ENCODE peak calls at places on chromosome 12, in ten cellular contexts. One of them, this sample, is unnamed.

GRCh38 chr12:103368167-103368566 is 127.6 kb downstream of the C12orf42 start:
- DNase-seq in fibroblast of lung: no peak
- DNase-seq in AG20443: no peak
- DNase-seq in cardiac fibroblast: no peak
- DNase-seq in anterior cingulate cortex: no peak
- DNase-seq in astrocyte of the cerebellum: no peak
- DNase-seq in HTR-8/SVneo: no peak
- DNase-seq in activated naive CD8-positive, alpha-beta T cell treated with anti-CD3 and anti-CD28 coated beads, Interleukin-2, amount 10 ng/mL, durations not matched to agents 7 days and 5 days: no peak
- DNase-seq in T-helper 1 cell: no peak
- DNase-seq in progenitor cell of endocrine pancreas: no peak
- DNase-seq in this sample: no peak

GRCh38 chr12:3291939-3292338 is 199.1 kb upstream of the PRMT8 start:
- DNase-seq in cardiac fibroblast: no peak
- DNase-seq in T-helper 1 cell: no peak
- DNase-seq in activated naive CD8-positive, alpha-beta T cell treated with anti-CD3 and anti-CD28 coated beads, Interleukin-2, amount 10 ng/mL, durations not matched to agents 7 days and 5 days: no peak
- DNase-seq in astrocyte of the cerebellum: no peak
- DNase-seq in fibroblast of lung: no peak
- DNase-seq in progenitor cell of endocrine pancreas: no peak
- DNase-seq in anterior cingulate cortex: no peak
- DNase-seq in HTR-8/SVneo: no peak
- DNase-seq in AG20443: no peak
- DNase-seq in this sample: no peak

GRCh38 chr12:52442600-52443061 is 8.5 kb upstream of the KRT75 start:
- DNase-seq in activated naive CD8-positive, alpha-beta T cell treated with anti-CD3 and anti-CD28 coated beads, Interleukin-2, amount 10 ng/mL, durations not matched to agents 7 days and 5 days: no peak
- DNase-seq in cardiac fibroblast: peak
- DNase-seq in anterior cingulate cortex: no peak
- DNase-seq in fibroblast of lung: peak
- DNase-seq in T-helper 1 cell: no peak
- DNase-seq in HTR-8/SVneo: peak
- DNase-seq in astrocyte of the cerebellum: peak
- DNase-seq in progenitor cell of endocrine pancreas: no peak
- DNase-seq in AG20443: peak
- DNase-seq in this sample: no peak

GRCh38 chr12:132061641-132062430 is 82.3 kb downstream of the DDX51 start:
- DNase-seq in activated naive CD8-positive, alpha-beta T cell treated with anti-CD3 and anti-CD28 coated beads, Interleukin-2, amount 10 ng/mL, durations not matched to agents 7 days and 5 days: no peak
- DNase-seq in progenitor cell of endocrine pancreas: no peak
- DNase-seq in astrocyte of the cerebellum: no peak
- DNase-seq in fibroblast of lung: no peak
- DNase-seq in cardiac fibroblast: no peak
- DNase-seq in anterior cingulate cortex: no peak
- DNase-seq in AG20443: no peak
- DNase-seq in T-helper 1 cell: no peak
- DNase-seq in HTR-8/SVneo: no peak
- DNase-seq in this sample: no peak

GRCh38 chr12:47614521-47614920 is 91.3 kb downstream of the RPAP3 start:
- DNase-seq in cardiac fibroblast: no peak
- DNase-seq in anterior cingulate cortex: no peak
- DNase-seq in progenitor cell of endocrine pancreas: no peak
- DNase-seq in HTR-8/SVneo: no peak
- DNase-seq in astrocyte of the cerebellum: no peak
- DNase-seq in AG20443: no peak
- DNase-seq in T-helper 1 cell: no peak
- DNase-seq in activated naive CD8-positive, alpha-beta T cell treated with anti-CD3 and anti-CD28 coated beads, Interleukin-2, amount 10 ng/mL, durations not matched to agents 7 days and 5 days: no peak
- DNase-seq in fibroblast of lung: peak
- DNase-seq in this sample: no peak

GRCh38 chr12:64392221-64392620 is 1.7 kb upstream of the C12orf56 start:
- DNase-seq in cardiac fibroblast: peak
- DNase-seq in T-helper 1 cell: peak
- DNase-seq in fibroblast of lung: peak
- DNase-seq in astrocyte of the cerebellum: no peak
- DNase-seq in progenitor cell of endocrine pancreas: no peak
- DNase-seq in anterior cingulate cortex: no peak
- DNase-seq in AG20443: peak
- DNase-seq in activated naive CD8-positive, alpha-beta T cell treated with anti-CD3 and anti-CD28 coated beads, Interleukin-2, amount 10 ng/mL, durations not matched to agents 7 days and 5 days: no peak
- DNase-seq in HTR-8/SVneo: peak
- DNase-seq in this sample: peak

GRCh38 chr12:96989916-96990315 is 82.9 kb downstream of the NEDD1 start:
- DNase-seq in cardiac fibroblast: peak
- DNase-seq in AG20443: no peak
- DNase-seq in HTR-8/SVneo: peak
- DNase-seq in progenitor cell of endocrine pancreas: no peak
- DNase-seq in astrocyte of the cerebellum: no peak
- DNase-seq in T-helper 1 cell: no peak
- DNase-seq in anterior cingulate cortex: no peak
- DNase-seq in activated naive CD8-positive, alpha-beta T cell treated with anti-CD3 and anti-CD28 coated beads, Interleukin-2, amount 10 ng/mL, durations not matched to agents 7 days and 5 days: no peak
- DNase-seq in fibroblast of lung: peak
- DNase-seq in this sample: peak

GRCh38 chr12:105721051-105721825 is 390.7 kb downstream of the C12orf75 start:
- DNase-seq in astrocyte of the cerebellum: peak
- DNase-seq in fibroblast of lung: peak
- DNase-seq in anterior cingulate cortex: no peak
- DNase-seq in T-helper 1 cell: no peak
- DNase-seq in cardiac fibroblast: no peak
- DNase-seq in AG20443: peak
- DNase-seq in activated naive CD8-positive, alpha-beta T cell treated with anti-CD3 and anti-CD28 coated beads, Interleukin-2, amount 10 ng/mL, durations not matched to agents 7 days and 5 days: no peak
- DNase-seq in HTR-8/SVneo: no peak
- DNase-seq in progenitor cell of endocrine pancreas: no peak
- DNase-seq in this sample: no peak

GRCh38 chr12:6346942-6347341 is 5.1 kb upstream of the TNFRSF1A start:
- DNase-seq in HTR-8/SVneo: no peak
- DNase-seq in AG20443: no peak
- DNase-seq in cardiac fibroblast: no peak
- DNase-seq in T-helper 1 cell: no peak
- DNase-seq in activated naive CD8-positive, alpha-beta T cell treated with anti-CD3 and anti-CD28 coated beads, Interleukin-2, amount 10 ng/mL, durations not matched to agents 7 days and 5 days: no peak
- DNase-seq in fibroblast of lung: no peak
- DNase-seq in anterior cingulate cortex: no peak
- DNase-seq in progenitor cell of endocrine pancreas: no peak
- DNase-seq in astrocyte of the cerebellum: no peak
- DNase-seq in this sample: no peak

GRCh38 chr12:20508362-20508761 is 140.0 kb downstream of the PDE3A start:
- DNase-seq in T-helper 1 cell: no peak
- DNase-seq in anterior cingulate cortex: no peak
- DNase-seq in astrocyte of the cerebellum: no peak
- DNase-seq in fibroblast of lung: peak
- DNase-seq in cardiac fibroblast: peak
- DNase-seq in HTR-8/SVneo: no peak
- DNase-seq in activated naive CD8-positive, alpha-beta T cell treated with anti-CD3 and anti-CD28 coated beads, Interleukin-2, amount 10 ng/mL, durations not matched to agents 7 days and 5 days: no peak
- DNase-seq in progenitor cell of endocrine pancreas: no peak
- DNase-seq in AG20443: peak
- DNase-seq in this sample: no peak

GRCh38 chr12:82176761-82177490 is 181.3 kb downstream of the CCDC59 start:
- DNase-seq in astrocyte of the cerebellum: peak
- DNase-seq in fibroblast of lung: peak
- DNase-seq in activated naive CD8-positive, alpha-beta T cell treated with anti-CD3 and anti-CD28 coated beads, Interleukin-2, amount 10 ng/mL, durations not matched to agents 7 days and 5 days: no peak
- DNase-seq in anterior cingulate cortex: no peak
- DNase-seq in T-helper 1 cell: no peak
- DNase-seq in AG20443: no peak
- DNase-seq in cardiac fibroblast: no peak
- DNase-seq in progenitor cell of endocrine pancreas: no peak
- DNase-seq in HTR-8/SVneo: no peak
- DNase-seq in this sample: no peak

GRCh38 chr12:121483950-121484349 is 84.0 kb downstream of the RNF34 start:
- DNase-seq in astrocyte of the cerebellum: no peak
- DNase-seq in HTR-8/SVneo: no peak
- DNase-seq in progenitor cell of endocrine pancreas: no peak
- DNase-seq in T-helper 1 cell: no peak
- DNase-seq in AG20443: no peak
- DNase-seq in anterior cingulate cortex: no peak
- DNase-seq in fibroblast of lung: no peak
- DNase-seq in activated naive CD8-positive, alpha-beta T cell treated with anti-CD3 and anti-CD28 coated beads, Interleukin-2, amount 10 ng/mL, durations not matched to agents 7 days and 5 days: no peak
- DNase-seq in cardiac fibroblast: no peak
- DNase-seq in this sample: no peak

This sample was measured in endothelial cell.